ENCODE peak calls at places on chromosomes 12 and 14, in four cellular contexts. E is GM12878, X is SK-N-SH, R is K562. G is an unnamed sample.

GRCh38 chr14:24806061-24806678 is 172.2 kb upstream of the GZMB start:
- DNase-seq in X (peak), E (peak), R (peak), G (peak)

GRCh38 chr14:90678420-90678819 is 137.8 kb downstream of the TTC7B start:
- DNase-seq in E (no peak), X (no peak), R (no peak), G (no peak)

GRCh38 chr12:131831021-131831571 is 2.9 kb downstream of the MMP17 start:
- DNase-seq in X (no peak), E (no peak), R (no peak), G (no peak)

GRCh38 chr12:53159195-53159834 is 21.2 kb upstream of the ZNF740 start:
- DNase-seq in E (peak), R (peak), X (peak), G (peak)

GRCh38 chr14:82755923-82756322 is 1222.3 kb upstream of the SEL1L start:
- DNase-seq in E (no peak), X (no peak), R (no peak), G (no peak)

GRCh38 chr12:107320031-107320928 is 226.9 kb upstream of the CRY1 start:
- DNase-seq in X (peak), E (no peak), R (no peak), G (peak)

GRCh38 chr12:22230280-22230794 is 104.2 kb downstream of the ST8SIA1 start:
- DNase-seq in E (no peak), R (no peak), X (no peak), G (no peak)

GRCh38 chr12:60872850-60873713 is 1277.3 kb downstream of the SLC16A7 start:
- DNase-seq in E (no peak), R (no peak), X (no peak), G (no peak)

GRCh38 chr14:69886843-69887242 is 7.6 kb downstream of the SMOC1 start:
- DNase-seq in E (no peak), R (no peak), X (no peak), G (no peak)

GRCh38 chr12:6443361-6443983 is 1.3 kb upstream of the CD27 start:
- DNase-seq in E (no peak), X (no peak), R (no peak), G (no peak)

GRCh38 chr12:130074661-130075406 is 87.4 kb upstream of the FZD10 start:
- DNase-seq in E (no peak), R (no peak), X (no peak), G (no peak)

GRCh38 chr12:124392991-124393790 is 98.3 kb downstream of the RFLNA start:
- DNase-seq in R (no peak), X (peak), E (no peak), G (no peak)

GRCh38 chr14:65214741-65215140 is 112.4 kb upstream of the MAX start:
- DNase-seq in R (no peak), E (no peak), X (no peak), G (no peak)

GRCh38 chr12:118850244-118850825 is 131.0 kb upstream of the SRRM4 start:
- DNase-seq in R (peak), X (peak), E (no peak), G (peak)

GRCh38 chr12:111454716-111455447 is 49.2 kb downstream of the SH2B3 start:
- DNase-seq in E (no peak), R (no peak), X (no peak), G (no peak)

GRCh38 chr12:66048843-66049537 is 81.6 kb downstream of the LLPH start:
- DNase-seq in R (no peak), E (no peak), X (no peak), G (peak)

GRCh38 chr12:32181498-32182175 is 75.0 kb downstream of the BICD1 start:
- DNase-seq in R (no peak), X (peak), E (no peak), G (no peak)

GRCh38 chr14:58829594-58829993 is 191.8 kb downstream of the DACT1 start:
- DNase-seq in R (no peak), E (no peak), X (no peak), G (peak)

GRCh38 chr14:58830121-58830520 is 192.4 kb downstream of the DACT1 start:
- DNase-seq in R (no peak), E (no peak), X (no peak), G (no peak)

GRCh38 chr14:58833634-58834378 is 196.0 kb downstream of the DACT1 start:
- DNase-seq in R (no peak), E (no peak), X (no peak), G (no peak)

GRCh38 chr14:58828298-58828697 is 190.5 kb downstream of the DACT1 start:
- DNase-seq in E (no peak), X (no peak), R (no peak), G (no peak)

GRCh38 chr14:58832010-58832409 is 194.2 kb downstream of the DACT1 start:
- DNase-seq in E (no peak), R (no peak), X (peak), G (no peak)
- TF ChIP-seq NFIC in E (no peak), R (no peak), X (no peak), G (no peak)

GRCh38 chr12:11981174-11981733 is 89.5 kb upstream of the BCL2L14 start:
- DNase-seq in E (peak), R (no peak), X (no peak), G (no peak)
- TF ChIP-seq NFIC in E (peak), R (no peak), X (no peak), G (no peak)

GRCh38 chr12:88946377-88946997 is 366.2 kb upstream of the KITLG start:
- DNase-seq in E (no peak), R (no peak), X (no peak), G (no peak)
- TF ChIP-seq NFIC in E (no peak), R (no peak), X (no peak), G (no peak)

GRCh38 chr12:56715798-56716197 is 9.3 kb downstream of the NACA start:
- DNase-seq in R (no peak), X (no peak), E (no peak), G (no peak)

GRCh38 chr12:56718167-56718566 is 6.9 kb downstream of the NACA start:
- DNase-seq in X (no peak), E (no peak), R (no peak), G (no peak)

GRCh38 chr12:56716933-56717880 is 7.9 kb downstream of the NACA start:
- DNase-seq in E (no peak), R (no peak), X (no peak), G (no peak)

GRCh38 chr12:56714431-56714929 is 10.6 kb downstream of the NACA start:
- DNase-seq in E (no peak), R (no peak), X (no peak), G (no peak)

GRCh38 chr12:56716458-56716857 is 8.6 kb downstream of the NACA start:
- DNase-seq in R (no peak), X (no peak), E (no peak), G (no peak)
- TF ChIP-seq NFIC in R (no peak), X (no peak), E (no peak), G (no peak)

DNA sequence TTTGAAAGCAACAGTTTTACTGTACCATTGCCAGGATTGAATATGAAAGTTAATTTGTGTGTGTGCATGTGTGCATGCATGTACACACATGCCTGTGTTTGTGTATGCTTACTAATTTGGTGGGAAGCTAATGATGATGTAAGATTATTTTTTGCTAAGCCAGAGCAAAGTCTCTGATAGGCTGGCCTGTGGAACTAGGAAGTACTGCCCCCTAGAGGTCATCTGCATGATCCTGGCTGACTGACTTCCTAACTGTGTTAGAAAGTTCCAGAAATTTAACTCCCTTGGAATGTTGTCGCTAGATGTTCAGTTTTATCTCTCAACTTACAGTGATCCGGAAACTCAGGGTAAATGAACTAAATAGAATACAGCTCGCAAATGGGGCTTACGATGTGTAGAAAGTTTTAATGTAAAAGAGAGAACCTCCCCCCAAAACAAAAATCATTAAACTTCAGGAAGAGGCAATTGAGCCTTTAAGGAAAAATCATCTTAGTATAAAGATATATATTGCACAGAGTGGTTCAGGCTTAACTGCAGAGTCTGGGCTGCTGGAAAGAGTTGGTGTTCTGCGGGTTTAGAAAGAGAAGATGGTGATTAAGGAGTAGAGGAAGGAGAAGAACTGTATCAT is 34.3 kb upstream of the SLC38A1 start:
- DNase-seq in E (peak), X (peak), R (peak), G (peak)
- TF ChIP-seq NFIC in E (no peak), X (no peak), R (no peak), G (no peak)

GRCh38 chr12:105107497-105108371 is at the start of gene WASHC4:
- DNase-seq in R (peak), X (peak), E (peak), G (peak)

GRCh38 chr12:105107176-105107496 is 395 bp upstream of the WASHC4 start:
- DNase-seq in E (no peak), X (peak), R (peak), G (no peak)

GRCh38 chr12:105106621-105107020 is 910 bp upstream of the WASHC4 start:
- DNase-seq in R (no peak), E (no peak), X (no peak), G (no peak)

GRCh38 chr12:105110851-105111250 is 3.3 kb downstream of the WASHC4 start:
- DNase-seq in X (no peak), E (no peak), R (no peak), G (no peak)

GRCh38 chr12:105109465-105110212 is 2.1 kb downstream of the WASHC4 start:
- DNase-seq in X (no peak), E (peak), R (no peak), G (no peak)
- TF ChIP-seq NFIC in X (no peak), E (peak), R (no peak), G (no peak)

GRCh38 chr14:53943751-53944083 is 12.9 kb downstream of the BMP4 start:
- DNase-seq in X (no peak), E (no peak), R (no peak), G (no peak)
- TF ChIP-seq NFIC in X (no peak), E (no peak), R (no peak), G (no peak)

GRCh38 chr12:76236640-76237039 is 111.6 kb downstream of the BBS10 start:
- DNase-seq in E (no peak), X (no peak), R (no peak), G (peak)
- TF ChIP-seq NFIC in E (no peak), X (peak), R (no peak), G (no peak)

GRCh38 chr14:26621807-26622560 is 24.2 kb upstream of the NOVA1 start:
- DNase-seq in R (no peak), X (no peak), E (no peak), G (no peak)
- TF ChIP-seq NFIC in R (no peak), X (no peak), E (no peak), G (no peak)

G was measured in HepG2.